ENCODE peak calls at places on chromosomes 11 and 22, in six cellular contexts. One of them, this sample, is unnamed.

GRCh38 chr22:20965104-20965887 is 1.8 kb upstream of the AIFM3 start:
- DNase-seq in amygdala: no peak
- DNase-seq in astrocyte of the spinal cord: no peak
- DNase-seq in AML-193: no peak
- DNase-seq in A172: no peak
- DNase-seq in activated naive CD4-positive, alpha-beta T cell treated with anti-CD3 and anti-CD28 coated beads for 36 hours: no peak
- DNase-seq in this sample: no peak

GRCh38 chr22:28029201-28029948 is 110.3 kb upstream of the PITPNB start:
- DNase-seq in activated naive CD4-positive, alpha-beta T cell treated with anti-CD3 and anti-CD28 coated beads for 36 hours: no peak
- DNase-seq in astrocyte of the spinal cord: peak; percentile 71
- DNase-seq in amygdala: no peak
- DNase-seq in A172: peak; percentile 90
- DNase-seq in AML-193: no peak
- DNase-seq in this sample: peak; percentile 45

GRCh38 chr22:49751968-49752597 is 75.6 kb downstream of the BRD1 start:
- DNase-seq in amygdala: no peak
- DNase-seq in astrocyte of the spinal cord: no peak
- DNase-seq in activated naive CD4-positive, alpha-beta T cell treated with anti-CD3 and anti-CD28 coated beads for 36 hours: no peak
- DNase-seq in A172: no peak
- DNase-seq in AML-193: no peak
- DNase-seq in this sample: no peak

GRCh38 chr11:9574556-9574805 is 1.0 kb downstream of the WEE1 start:
- DNase-seq in A172: no peak
- DNase-seq in amygdala: no peak
- DNase-seq in AML-193: no peak
- DNase-seq in astrocyte of the spinal cord: no peak
- DNase-seq in activated naive CD4-positive, alpha-beta T cell treated with anti-CD3 and anti-CD28 coated beads for 36 hours: no peak
- DNase-seq in this sample: no peak

GRCh38 chr11:4072668-4073285 is 21.8 kb upstream of the RRM1 start:
- DNase-seq in activated naive CD4-positive, alpha-beta T cell treated with anti-CD3 and anti-CD28 coated beads for 36 hours: peak; percentile 67
- DNase-seq in A172: peak; percentile 82
- DNase-seq in astrocyte of the spinal cord: peak; percentile 74
- DNase-seq in amygdala: no peak
- DNase-seq in AML-193: peak; percentile 79
- DNase-seq in this sample: peak; percentile 63

GRCh38 chr22:50504245-50505211 is 3.0 kb downstream of the LMF2 start:
- DNase-seq in AML-193: no peak
- DNase-seq in A172: no peak
- DNase-seq in astrocyte of the spinal cord: no peak
- DNase-seq in amygdala: no peak
- DNase-seq in activated naive CD4-positive, alpha-beta T cell treated with anti-CD3 and anti-CD28 coated beads for 36 hours: no peak
- DNase-seq in this sample: no peak

GRCh38 chr11:116231540-116231939 is 541.2 kb downstream of the BUD13 start:
- DNase-seq in activated naive CD4-positive, alpha-beta T cell treated with anti-CD3 and anti-CD28 coated beads for 36 hours: no peak
- DNase-seq in AML-193: no peak
- DNase-seq in amygdala: no peak
- DNase-seq in A172: no peak
- DNase-seq in astrocyte of the spinal cord: no peak
- DNase-seq in this sample: no peak

GRCh38 chr22:38828191-38828590 is 15.6 kb downstream of the NPTXR start:
- DNase-seq in astrocyte of the spinal cord: no peak
- DNase-seq in amygdala: no peak
- DNase-seq in activated naive CD4-positive, alpha-beta T cell treated with anti-CD3 and anti-CD28 coated beads for 36 hours: no peak
- DNase-seq in AML-193: no peak
- DNase-seq in A172: no peak
- DNase-seq in this sample: no peak

GRCh38 chr22:35085621-35086020 is 19.7 kb downstream of the ISX start:
- DNase-seq in activated naive CD4-positive, alpha-beta T cell treated with anti-CD3 and anti-CD28 coated beads for 36 hours: no peak
- DNase-seq in astrocyte of the spinal cord: no peak
- DNase-seq in AML-193: no peak
- DNase-seq in amygdala: no peak
- DNase-seq in A172: no peak
- DNase-seq in this sample: no peak

GRCh38 chr11:73218106-73218829 is at the start of gene P2RY2:
- DNase-seq in A172: no peak
- DNase-seq in AML-193: no peak
- DNase-seq in activated naive CD4-positive, alpha-beta T cell treated with anti-CD3 and anti-CD28 coated beads for 36 hours: peak; percentile 52
- DNase-seq in astrocyte of the spinal cord: no peak
- DNase-seq in amygdala: no peak
- DNase-seq in this sample: no peak

GRCh38 chr11:111539426-111540113 is 950 bp upstream of the LAYN start:
- DNase-seq in A172: no peak
- DNase-seq in astrocyte of the spinal cord: no peak
- DNase-seq in amygdala: no peak
- DNase-seq in activated naive CD4-positive, alpha-beta T cell treated with anti-CD3 and anti-CD28 coated beads for 36 hours: peak; percentile 36
- DNase-seq in AML-193: no peak
- DNase-seq in this sample: no peak

GRCh38 chr11:78290293-78291176 is 101.8 kb downstream of the USP35 start:
- DNase-seq in A172: peak; percentile 8
- DNase-seq in astrocyte of the spinal cord: peak; percentile 19
- DNase-seq in AML-193: peak; percentile 99
- DNase-seq in amygdala: no peak
- DNase-seq in activated naive CD4-positive, alpha-beta T cell treated with anti-CD3 and anti-CD28 coated beads for 36 hours: peak; percentile 45
- DNase-seq in this sample: peak; percentile 32

GRCh38 chr11:44150395-44150794 is 54.9 kb downstream of the EXT2 start:
- DNase-seq in activated naive CD4-positive, alpha-beta T cell treated with anti-CD3 and anti-CD28 coated beads for 36 hours: no peak
- DNase-seq in AML-193: no peak
- DNase-seq in astrocyte of the spinal cord: no peak
- DNase-seq in amygdala: no peak
- DNase-seq in A172: no peak
- DNase-seq in this sample: no peak

GRCh38 chr11:10502065-10502680 is 38.8 kb downstream of the RNF141 start:
- DNase-seq in amygdala: no peak
- DNase-seq in AML-193: no peak
- DNase-seq in activated naive CD4-positive, alpha-beta T cell treated with anti-CD3 and anti-CD28 coated beads for 36 hours: no peak
- DNase-seq in astrocyte of the spinal cord: no peak
- DNase-seq in A172: no peak
- DNase-seq in this sample: no peak

GRCh38 chr11:67118059-67118766 is 850 bp upstream of the KDM2A start:
- DNase-seq in AML-193: no peak
- DNase-seq in activated naive CD4-positive, alpha-beta T cell treated with anti-CD3 and anti-CD28 coated beads for 36 hours: peak; percentile 59
- DNase-seq in A172: no peak
- DNase-seq in amygdala: no peak
- DNase-seq in astrocyte of the spinal cord: no peak
- DNase-seq in this sample: no peak